ENCODE peak calls at places on chromosome 18, in five cellular contexts. One of them, this sample, is unnamed.

GRCh38 chr18:79245517-79246001 is 150.2 kb upstream of the NFATC1 start:
- DNase-seq in tibial nerve: no peak
- DNase-seq in colonic mucosa: no peak
- DNase-seq in astrocyte: no peak
- DNase-seq in uterus: no peak
- DNase-seq in this sample: no peak

GRCh38 chr18:21747268-21747667 is 6.7 kb downstream of the MIB1 start:
- DNase-seq in colonic mucosa: no peak
- DNase-seq in astrocyte: no peak
- DNase-seq in uterus: no peak
- DNase-seq in tibial nerve: no peak
- DNase-seq in this sample: no peak

GRCh38 chr18:51030537-51031258 is 685 bp downstream of the SMAD4 start:
- DNase-seq in colonic mucosa: peak
- DNase-seq in tibial nerve: peak
- DNase-seq in uterus: peak
- DNase-seq in astrocyte: no peak
- DNase-seq in this sample: no peak

GRCh38 chr18:14927701-14928100 is 179.7 kb downstream of the ANKRD30B start:
- DNase-seq in tibial nerve: no peak
- DNase-seq in astrocyte: no peak
- DNase-seq in uterus: no peak
- DNase-seq in colonic mucosa: no peak
- DNase-seq in this sample: no peak

GRCh38 chr18:10681581-10682367 is 155.9 kb downstream of the NAPG start:
- DNase-seq in tibial nerve: no peak
- DNase-seq in uterus: no peak
- DNase-seq in astrocyte: no peak
- DNase-seq in colonic mucosa: no peak
- DNase-seq in this sample: no peak

GRCh38 chr18:8705280-8705940 is at the start of gene MTCL1:
- DNase-seq in tibial nerve: no peak
- DNase-seq in uterus: no peak
- DNase-seq in astrocyte: peak
- DNase-seq in colonic mucosa: no peak
- DNase-seq in this sample: no peak

GRCh38 chr18:10732990-10733389 is 207.2 kb downstream of the NAPG start:
- DNase-seq in tibial nerve: no peak
- DNase-seq in colonic mucosa: no peak
- DNase-seq in uterus: no peak
- DNase-seq in astrocyte: no peak
- DNase-seq in this sample: no peak

GRCh38 chr18:43888601-43889000 is 611.3 kb upstream of the SYT4 start:
- DNase-seq in tibial nerve: no peak
- DNase-seq in colonic mucosa: no peak
- DNase-seq in astrocyte: peak
- DNase-seq in uterus: no peak
- DNase-seq in this sample: no peak

GRCh38 chr18:46630160-46630559 is 26.9 kb downstream of the LOXHD1 start:
- DNase-seq in astrocyte: peak
- DNase-seq in tibial nerve: no peak
- DNase-seq in uterus: no peak
- DNase-seq in colonic mucosa: no peak
- DNase-seq in this sample: no peak

GRCh38 chr18:43077510-43078290 is 37.8 kb downstream of the RIT2 start:
- DNase-seq in tibial nerve: no peak
- DNase-seq in colonic mucosa: no peak
- DNase-seq in astrocyte: no peak
- DNase-seq in uterus: no peak
- DNase-seq in this sample: no peak

GRCh38 chr18:46324556-46324955 is 220.4 kb downstream of the HAUS1 start:
- DNase-seq in colonic mucosa: no peak
- DNase-seq in tibial nerve: no peak
- DNase-seq in uterus: no peak
- DNase-seq in astrocyte: peak
- DNase-seq in this sample: no peak

GRCh38 chr18:34364699-34365098 is 140.0 kb upstream of the NOL4 start:
- DNase-seq in astrocyte: no peak
- DNase-seq in colonic mucosa: no peak
- DNase-seq in tibial nerve: no peak
- DNase-seq in uterus: no peak
- DNase-seq in this sample: no peak

GRCh38 chr18:34695300-34695699 is 14.8 kb upstream of the DTNA start:
- DNase-seq in uterus: no peak
- DNase-seq in tibial nerve: no peak
- DNase-seq in astrocyte: no peak
- DNase-seq in colonic mucosa: no peak
- DNase-seq in this sample: no peak

GRCh38 chr18:41906528-41907256 is 48.3 kb upstream of the PIK3C3 start:
- DNase-seq in colonic mucosa: no peak
- DNase-seq in uterus: no peak
- DNase-seq in tibial nerve: no peak
- DNase-seq in astrocyte: peak
- DNase-seq in this sample: peak

GRCh38 chr18:55588001-55588875 is at the start of gene TCF4:
- DNase-seq in uterus: peak
- DNase-seq in tibial nerve: peak
- DNase-seq in colonic mucosa: peak
- DNase-seq in astrocyte: peak
- DNase-seq in this sample: no peak

GRCh38 chr18:30121397-30121796 is 921.1 kb downstream of the DSC3 start:
- DNase-seq in uterus: no peak
- DNase-seq in colonic mucosa: no peak
- DNase-seq in astrocyte: no peak
- DNase-seq in tibial nerve: no peak
- DNase-seq in this sample: no peak

GRCh38 chr18:78192044-78192443 is 787.6 kb upstream of the SALL3 start:
- DNase-seq in tibial nerve: no peak
- DNase-seq in colonic mucosa: peak
- DNase-seq in astrocyte: no peak
- DNase-seq in uterus: no peak
- DNase-seq in this sample: no peak
- TF ChIP-seq CTCF in tibial nerve: no peak
- TF ChIP-seq CTCF in colonic mucosa: no peak
- TF ChIP-seq CTCF in astrocyte: no peak
- TF ChIP-seq CTCF in uterus: no peak
- TF ChIP-seq CTCF in this sample: no peak

GRCh38 chr18:62643181-62643580 is 72.2 kb upstream of the PHLPP1 start:
- DNase-seq in astrocyte: no peak
- DNase-seq in tibial nerve: no peak
- DNase-seq in uterus: no peak
- DNase-seq in colonic mucosa: no peak
- DNase-seq in this sample: no peak

GRCh38 chr18:62647179-62647578 is 68.2 kb upstream of the PHLPP1 start:
- DNase-seq in astrocyte: no peak
- DNase-seq in colonic mucosa: no peak
- DNase-seq in uterus: no peak
- DNase-seq in tibial nerve: no peak
- DNase-seq in this sample: no peak

GRCh38 chr18:62644773-62645172 is 70.6 kb upstream of the PHLPP1 start:
- DNase-seq in colonic mucosa: no peak
- DNase-seq in astrocyte: no peak
- DNase-seq in uterus: no peak
- DNase-seq in tibial nerve: no peak
- DNase-seq in this sample: no peak
- H3K4me3 ChIP-seq in colonic mucosa: no peak
- H3K4me3 ChIP-seq in astrocyte: no peak
- H3K4me3 ChIP-seq in uterus: no peak
- H3K4me3 ChIP-seq in tibial nerve: no peak
- H3K4me3 ChIP-seq in this sample: no peak

GRCh38 chr18:13525381-13526029 is 200.9 kb downstream of the FAM210A start:
- DNase-seq in astrocyte: no peak
- DNase-seq in colonic mucosa: no peak
- DNase-seq in tibial nerve: no peak
- DNase-seq in uterus: no peak
- DNase-seq in this sample: no peak
- TF ChIP-seq CTCF in astrocyte: no peak
- TF ChIP-seq CTCF in colonic mucosa: no peak
- TF ChIP-seq CTCF in tibial nerve: no peak
- TF ChIP-seq CTCF in uterus: no peak
- TF ChIP-seq CTCF in this sample: no peak

GRCh38 chr18:58391932-58392331 is 237.0 kb downstream of the ALPK2 start:
- DNase-seq in astrocyte: no peak
- DNase-seq in uterus: no peak
- DNase-seq in colonic mucosa: no peak
- DNase-seq in tibial nerve: no peak
- DNase-seq in this sample: no peak

GRCh38 chr18:58394046-58394445 is 234.8 kb downstream of the ALPK2 start:
- DNase-seq in astrocyte: peak
- DNase-seq in uterus: no peak
- DNase-seq in tibial nerve: no peak
- DNase-seq in colonic mucosa: no peak
- DNase-seq in this sample: no peak

GRCh38 chr18:58392336-58393000 is 236.4 kb downstream of the ALPK2 start:
- DNase-seq in astrocyte: peak
- DNase-seq in colonic mucosa: no peak
- DNase-seq in uterus: peak
- DNase-seq in tibial nerve: no peak
- DNase-seq in this sample: no peak

GRCh38 chr18:58394607-58395425 is 234.1 kb downstream of the ALPK2 start:
- DNase-seq in colonic mucosa: no peak
- DNase-seq in tibial nerve: no peak
- DNase-seq in uterus: no peak
- DNase-seq in astrocyte: no peak
- DNase-seq in this sample: no peak

DNA sequence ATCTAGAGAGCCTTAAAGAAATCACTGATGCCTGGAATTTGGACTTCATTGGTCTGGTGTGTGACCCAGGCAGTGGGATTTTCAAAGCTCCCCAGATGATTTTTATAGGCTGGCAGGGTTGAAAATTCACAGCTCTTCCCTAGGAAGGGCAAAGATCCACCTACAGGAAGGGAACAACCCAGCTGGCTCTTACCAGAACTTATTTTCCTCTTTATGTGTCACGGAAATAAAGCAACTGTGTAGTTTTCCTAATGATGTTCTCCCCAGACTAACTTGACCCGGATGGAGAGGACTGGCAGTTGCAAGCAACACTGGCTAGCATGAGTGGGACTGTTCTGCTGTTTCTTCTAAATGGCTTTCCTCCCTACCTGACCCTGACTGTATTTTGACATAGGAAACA is 235.6 kb downstream of the ALPK2 start:
- DNase-seq in uterus: no peak
- DNase-seq in astrocyte: no peak
- DNase-seq in tibial nerve: no peak
- DNase-seq in colonic mucosa: peak
- DNase-seq in this sample: no peak
- H3K4me3 ChIP-seq in uterus: no peak
- H3K4me3 ChIP-seq in astrocyte: no peak
- H3K4me3 ChIP-seq in tibial nerve: no peak
- H3K4me3 ChIP-seq in colonic mucosa: no peak
- H3K4me3 ChIP-seq in this sample: no peak

GRCh38 chr18:61892683-61893303 is at the start of gene RNF152:
- DNase-seq in uterus: peak
- DNase-seq in colonic mucosa: peak
- DNase-seq in astrocyte: no peak
- DNase-seq in tibial nerve: peak
- DNase-seq in this sample: no peak
- TF ChIP-seq CTCF in uterus: peak
- TF ChIP-seq CTCF in colonic mucosa: no peak
- TF ChIP-seq CTCF in astrocyte: no peak
- TF ChIP-seq CTCF in tibial nerve: no peak
- TF ChIP-seq CTCF in this sample: peak

GRCh38 chr18:31205273-31205672 is 42.6 kb upstream of the DSC1 start:
- DNase-seq in astrocyte: no peak
- DNase-seq in tibial nerve: no peak
- DNase-seq in colonic mucosa: no peak
- DNase-seq in uterus: no peak
- DNase-seq in this sample: no peak
- H3K4me3 ChIP-seq in astrocyte: no peak
- H3K4me3 ChIP-seq in tibial nerve: no peak
- H3K4me3 ChIP-seq in colonic mucosa: no peak
- H3K4me3 ChIP-seq in uterus: no peak
- H3K4me3 ChIP-seq in this sample: no peak

DNA sequence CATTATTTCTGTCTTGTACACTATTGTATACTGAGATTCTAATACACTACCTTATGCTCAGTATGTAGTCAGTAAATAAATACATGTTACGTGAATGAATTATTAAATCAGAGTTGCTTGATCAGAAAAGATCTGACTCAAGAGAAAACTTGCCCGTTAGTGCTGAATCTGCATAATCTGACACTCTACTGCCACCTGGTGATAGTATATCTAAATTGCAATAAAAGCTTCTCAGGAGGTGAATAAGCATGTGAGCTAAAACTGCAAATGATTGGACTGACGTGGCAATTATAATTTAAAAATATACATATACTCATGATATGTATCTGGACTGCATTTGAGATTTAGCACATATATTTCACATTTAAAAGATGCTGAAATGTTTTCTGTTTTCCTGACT is 70.4 kb downstream of the KIAA1328 start:
- DNase-seq in tibial nerve: no peak
- DNase-seq in astrocyte: no peak
- DNase-seq in uterus: no peak
- DNase-seq in colonic mucosa: no peak
- DNase-seq in this sample: no peak
- TF ChIP-seq CTCF in tibial nerve: no peak
- TF ChIP-seq CTCF in astrocyte: no peak
- TF ChIP-seq CTCF in uterus: no peak
- TF ChIP-seq CTCF in colonic mucosa: no peak
- TF ChIP-seq CTCF in this sample: no peak

GRCh38 chr18:6610436-6610835 is 119.1 kb upstream of the ARHGAP28 start:
- DNase-seq in astrocyte: no peak
- DNase-seq in colonic mucosa: no peak
- DNase-seq in uterus: no peak
- DNase-seq in tibial nerve: no peak
- DNase-seq in this sample: no peak

GRCh38 chr18:6614952-6615351 is 114.6 kb upstream of the ARHGAP28 start:
- DNase-seq in colonic mucosa: no peak
- DNase-seq in astrocyte: no peak
- DNase-seq in tibial nerve: no peak
- DNase-seq in uterus: no peak
- DNase-seq in this sample: no peak

GRCh38 chr18:6609882-6610281 is 119.6 kb upstream of the ARHGAP28 start:
- DNase-seq in uterus: no peak
- DNase-seq in astrocyte: no peak
- DNase-seq in tibial nerve: no peak
- DNase-seq in colonic mucosa: no peak
- DNase-seq in this sample: no peak

GRCh38 chr18:6616981-6617380 is 112.5 kb upstream of the ARHGAP28 start:
- DNase-seq in uterus: no peak
- DNase-seq in colonic mucosa: no peak
- DNase-seq in tibial nerve: no peak
- DNase-seq in astrocyte: no peak
- DNase-seq in this sample: no peak

DNA sequence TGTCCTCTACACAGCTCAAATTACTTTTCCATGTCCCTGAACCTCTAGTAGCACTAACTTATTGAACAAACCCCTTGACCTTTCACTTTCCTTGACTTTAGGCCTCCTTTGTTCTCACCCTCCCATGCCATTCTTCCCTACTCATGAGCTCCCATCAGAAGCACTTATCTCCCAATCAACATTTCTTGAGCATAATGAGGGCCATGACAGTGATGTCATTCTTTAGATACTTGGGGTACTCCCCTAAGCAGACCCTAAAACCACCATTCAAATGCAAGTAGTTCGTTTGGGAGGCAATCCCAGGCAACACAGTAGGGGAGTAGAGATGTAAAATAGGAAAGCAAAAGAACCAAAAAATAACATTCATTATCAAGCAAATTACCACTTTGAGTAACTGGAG is 115.9 kb upstream of the ARHGAP28 start:
- DNase-seq in uterus: no peak
- DNase-seq in colonic mucosa: no peak
- DNase-seq in tibial nerve: no peak
- DNase-seq in astrocyte: no peak
- DNase-seq in this sample: no peak
- H3K4me3 ChIP-seq in uterus: no peak
- H3K4me3 ChIP-seq in colonic mucosa: no peak
- H3K4me3 ChIP-seq in tibial nerve: no peak
- H3K4me3 ChIP-seq in astrocyte: no peak
- H3K4me3 ChIP-seq in this sample: no peak

GRCh38 chr18:77068890-77069312 is 63.7 kb downstream of the MBP start:
- DNase-seq in astrocyte: no peak
- DNase-seq in tibial nerve: no peak
- DNase-seq in colonic mucosa: no peak
- DNase-seq in uterus: peak
- DNase-seq in this sample: no peak
- TF ChIP-seq CTCF in astrocyte: no peak
- TF ChIP-seq CTCF in tibial nerve: no peak
- TF ChIP-seq CTCF in colonic mucosa: no peak
- TF ChIP-seq CTCF in uterus: no peak
- TF ChIP-seq CTCF in this sample: no peak